ENCODE peak calls at places on chromosomes 5 and 9, in seven cellular contexts. M is PC-3; A is GM20000; E is tibial artery; Q is CD8-positive, alpha-beta T cell; U is gastrocnemius medialis; G is OCI-LY7. I is an unnamed sample.

GRCh38 chr5:103669615-103670014 is 107.0 kb upstream of the NUDT12 start:
- DNase-seq in A (no peak), E (no peak), M (no peak), U (no peak), Q (no peak), G (no peak), I (no peak)

GRCh38 chr9:4750021-4750673 is 9.1 kb upstream of the AK3 start:
- DNase-seq in U (no peak), Q (no peak), A (peak; percentile 46), E (no peak), M (peak; percentile 75), G (peak; percentile 61), I (no peak)

GRCh38 chr9:132631685-132632084 is 38.1 kb downstream of the DDX31 start:
- DNase-seq in G (no peak), Q (no peak), M (no peak), A (no peak), U (no peak), E (no peak), I (no peak)

GRCh38 chr9:88950341-88951141 is 40.7 kb upstream of the S1PR3 start:
- DNase-seq in G (no peak), Q (no peak), U (no peak), E (no peak), M (peak; percentile 15), A (no peak), I (no peak)

GRCh38 chr5:96280946-96281393 is 152.1 kb downstream of the PCSK1 start:
- DNase-seq in G (no peak), E (no peak), A (no peak), Q (no peak), U (no peak), M (peak; percentile 43), I (no peak)

GRCh38 chr5:79642210-79642609 is 30.0 kb downstream of the TENT2 start:
- DNase-seq in M (no peak), Q (no peak), A (no peak), U (no peak), E (no peak), G (no peak), I (no peak)

GRCh38 chr9:16575142-16575877 is 295.2 kb downstream of the BNC2 start:
- DNase-seq in Q (no peak), A (no peak), U (no peak), M (peak; percentile 33), E (no peak), G (no peak), I (no peak)

GRCh38 chr5:96195053-96195452 is 233.4 kb upstream of the ELL2 start:
- DNase-seq in U (no peak), G (no peak), E (no peak), Q (no peak), M (no peak), A (no peak), I (no peak)

GRCh38 chr5:78509145-78509865 is 139.3 kb downstream of the LHFPL2 start:
- DNase-seq in U (no peak), E (no peak), A (no peak), G (no peak), Q (peak; percentile 6), M (no peak), I (no peak)

GRCh38 chr9:104906441-104907277 is 21.3 kb downstream of the ABCA1 start:
- DNase-seq in A (no peak), U (peak; percentile 33), Q (no peak), E (peak; percentile 74), M (peak; percentile 48), G (no peak), I (no peak)

GRCh38 chr5:178284095-178284675 is 51.6 kb upstream of the PHYKPL start:
- DNase-seq in Q (no peak), E (no peak), U (no peak), A (no peak), M (peak; percentile 73), G (peak; percentile 20), I (no peak)

GRCh38 chr5:177439518-177440053 is 7.0 kb upstream of the PRR7 start:
- DNase-seq in U (no peak), E (no peak), A (no peak), Q (no peak), M (no peak), G (no peak), I (no peak)

GRCh38 chr9:734831-735511 is 106.5 kb upstream of the DMRT1 start:
- DNase-seq in U (no peak), A (no peak), G (no peak), E (peak; percentile 43), Q (no peak), M (peak; percentile 37), I (no peak)

GRCh38 chr5:132162945-132163344 is 64.7 kb downstream of the P4HA2 start:
- DNase-seq in G (no peak), E (no peak), U (no peak), Q (no peak), M (no peak), A (no peak), I (no peak)

GRCh38 chr5:97192580-97193421 is 9.8 kb upstream of the RIOK2 start:
- DNase-seq in E (no peak), Q (no peak), G (peak; percentile 31), M (peak; percentile 26), U (no peak), A (no peak), I (peak; percentile 95)

GRCh38 chr5:87127426-87127825 is 140.3 kb upstream of the RASA1 start:
- DNase-seq in M (peak; percentile 88), G (no peak), E (no peak), Q (no peak), A (peak; percentile 10), U (no peak), I (no peak)

GRCh38 chr5:81420039-81420667 is 26.2 kb upstream of the ACOT12 start:
- DNase-seq in G (no peak), Q (no peak), A (no peak), M (peak; percentile 89), U (no peak), E (no peak), I (no peak)

GRCh38 chr9:136386018-136386417 is 12.5 kb upstream of the CARD9 start:
- DNase-seq in G (no peak), A (no peak), Q (no peak), U (no peak), M (no peak), E (no peak), I (no peak)

GRCh38 chr9:81964216-81965171 is 21.2 kb downstream of the SPATA31D3 start:
- DNase-seq in U (no peak), M (no peak), G (no peak), E (no peak), A (no peak), Q (no peak), I (no peak)

GRCh38 chr9:87594662-87595061 is 97.0 kb downstream of the DAPK1 start:
- DNase-seq in Q (no peak), U (no peak), E (no peak), A (no peak), M (no peak), G (no peak), I (no peak)
- TF ChIP-seq CTCF in Q (no peak), U (no peak), E (no peak), A (no peak), M (no peak), G (no peak), I (no peak)

GRCh38 chr5:169701910-169702451 is 64.9 kb downstream of the DOCK2 start:
- DNase-seq in M (peak; percentile 65), Q (no peak), E (no peak), G (peak; percentile 19), A (peak; percentile 13), U (no peak), I (no peak)

GRCh38 chr5:169702726-169703481 is 65.8 kb downstream of the DOCK2 start:
- DNase-seq in G (peak; percentile 15), A (peak; percentile 54), Q (no peak), U (no peak), M (no peak), E (no peak), I (no peak)

GRCh38 chr5:169706070-169706469 is 69.0 kb downstream of the DOCK2 start:
- DNase-seq in U (no peak), G (no peak), M (no peak), A (no peak), E (no peak), Q (no peak), I (no peak)

GRCh38 chr5:169705322-169705721 is 68.2 kb downstream of the DOCK2 start:
- DNase-seq in Q (no peak), A (peak; percentile 11), M (no peak), E (no peak), G (peak; percentile 84), U (no peak), I (no peak)

GRCh38 chr5:169703803-169704202 is 66.7 kb downstream of the DOCK2 start:
- DNase-seq in U (no peak), M (no peak), G (no peak), Q (no peak), A (no peak), E (no peak), I (no peak)
- TF ChIP-seq CTCF in U (no peak), M (no peak), G (no peak), Q (no peak), A (no peak), E (no peak), I (no peak)

GRCh38 chr9:101393135-101393534 is 5.3 kb downstream of the MRPL50 start:
- DNase-seq in G (no peak), Q (no peak), U (no peak), A (no peak), E (no peak), M (no peak), I (no peak)

GRCh38 chr9:101388507-101388993 is 3.7 kb upstream of the BAAT start:
- DNase-seq in U (no peak), G (no peak), A (no peak), M (peak; percentile 21), Q (no peak), E (no peak), I (no peak)

GRCh38 chr9:101383361-101383760 is 1.4 kb downstream of the BAAT start:
- DNase-seq in E (no peak), U (no peak), A (no peak), G (no peak), M (no peak), Q (no peak), I (no peak)

GRCh38 chr9:101387871-101388506 is 3.2 kb upstream of the BAAT start:
- DNase-seq in G (peak; percentile 54), U (no peak), E (no peak), Q (no peak), M (peak; percentile 51), A (no peak), I (no peak)
- TF ChIP-seq CTCF in G (peak; percentile 83), U (peak; percentile 40), E (no peak), Q (peak; percentile 45), M (peak; percentile 64), A (peak; percentile 38), I (peak; percentile 55)

DNA sequence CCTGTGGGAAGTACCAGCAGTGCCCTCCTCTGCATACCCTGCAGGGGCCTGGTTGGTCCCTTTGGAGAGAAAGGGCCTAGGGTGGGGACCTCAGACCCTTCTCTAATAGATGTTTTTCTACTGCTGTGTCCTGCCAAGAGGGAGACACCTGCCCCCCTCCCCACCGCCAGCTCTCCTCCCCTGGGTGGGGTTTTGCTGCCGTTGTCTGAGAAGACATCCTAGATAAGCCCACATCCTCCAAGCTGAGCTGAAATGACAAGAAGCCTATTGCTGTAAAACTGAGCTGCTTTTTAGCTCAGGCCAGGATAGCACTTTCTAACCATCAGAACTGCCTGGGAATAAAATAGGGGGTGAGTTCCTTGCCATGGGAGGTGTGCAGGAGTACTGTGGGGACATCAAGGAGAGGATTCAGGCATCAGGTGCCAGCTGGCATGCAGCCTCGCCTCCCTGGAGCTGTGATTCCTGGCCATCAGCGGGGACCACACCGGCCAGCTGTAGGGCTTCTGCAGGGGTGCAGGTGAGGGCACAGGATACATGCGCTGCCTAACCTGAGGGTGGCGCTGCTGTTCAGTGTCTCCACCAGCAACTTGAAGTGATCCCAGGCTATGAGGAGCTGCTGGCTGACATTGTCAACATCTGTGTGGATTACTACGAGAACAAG is 37.9 kb downstream of the CYFIP2 start:
- DNase-seq in G (peak; percentile 16), Q (peak; percentile 56), M (peak; percentile 57), U (no peak), E (no peak), A (no peak), I (no peak)
- TF ChIP-seq CTCF in G (peak; percentile 54), Q (peak; percentile 53), M (peak; percentile 83), U (no peak), E (no peak), A (no peak), I (no peak)

I was measured in osteocyte.